ENCODE peak calls at places on chromosomes 12 and 14, in five cellular contexts. J is effector CD4-positive, alpha-beta T cell; G is OCI-LY7; T is T-helper 2 cell; P is stimulated activated CD4-positive, alpha-beta T cell treated with anti-CD3 and anti-CD28 coated beads, Interleukin-2, amount 100 ng/mL, for 48 hours. O is an unnamed sample.

GRCh38 chr14:91413547-91414474 is 3.8 kb downstream of the CCDC88C start:
- DNase-seq in J (peak), G (peak), T (peak), P (no peak), O (peak)

GRCh38 chr12:62505786-62506185 is 39.2 kb downstream of the MON2 start:
- DNase-seq in J (no peak), G (no peak), T (no peak), P (no peak), O (no peak)

GRCh38 chr12:132089407-132089910 is 54.7 kb downstream of the DDX51 start:
- DNase-seq in J (no peak), G (no peak), T (no peak), P (no peak), O (no peak)

GRCh38 chr12:88726806-88727722 is 146.8 kb upstream of the KITLG start:
- DNase-seq in J (no peak), G (no peak), T (no peak), P (no peak), O (no peak)

GRCh38 chr12:116099664-116100432 is 177.6 kb downstream of the MED13L start:
- DNase-seq in J (no peak), G (no peak), T (no peak), P (no peak), O (no peak)

GRCh38 chr12:5713599-5714001 is 231.5 kb downstream of the ANO2 start:
- DNase-seq in J (no peak), G (no peak), T (no peak), P (no peak), O (no peak)

GRCh38 chr12:52191841-52192791 is at the start of gene KRT80:
- DNase-seq in J (no peak), G (no peak), T (no peak), P (no peak), O (no peak)

GRCh38 chr12:49959570-49960473 is 1.9 kb upstream of the AQP5 start:
- DNase-seq in J (no peak), G (peak), T (no peak), P (no peak), O (no peak)

GRCh38 chr12:89279499-89279898 is 72.8 kb downstream of the DUSP6 start:
- DNase-seq in J (no peak), G (no peak), T (no peak), P (no peak), O (no peak)

GRCh38 chr12:76080729-76081415 is 3.6 kb downstream of the NAP1L1 start:
- DNase-seq in J (no peak), G (peak), T (no peak), P (no peak), O (no peak)

GRCh38 chr12:124518051-124518932 is 49.1 kb downstream of the NCOR2 start:
- DNase-seq in J (no peak), G (no peak), T (no peak), P (no peak), O (no peak)

GRCh38 chr12:89540586-89540985 is 14.7 kb upstream of the POC1B start:
- DNase-seq in J (no peak), G (no peak), T (no peak), P (no peak), O (no peak)

GRCh38 chr12:1799882-1800645 is 20.3 kb upstream of the LRTM2 start:
- DNase-seq in J (no peak), G (no peak), T (no peak), P (no peak), O (no peak)

GRCh38 chr12:26007563-26007962 is 49.1 kb downstream of the RASSF8 start:
- DNase-seq in J (no peak), G (no peak), T (no peak), P (no peak), O (no peak)

GRCh38 chr12:117096643-117097042 is 2.6 kb downstream of the TESC start:
- DNase-seq in J (no peak), G (no peak), T (no peak), P (no peak), O (no peak)